ENCODE peak calls at places on chromosome 4, in four cellular contexts. N is GM12878, X is HepG2, W is H1. J is an unnamed sample.

GRCh38 chr4:184695178-184695896 is 38.6 kb downstream of the CENPU start:
- DNase-seq in N (no peak), W (no peak), X (no peak), J (no peak)

GRCh38 chr4:119050501-119051090 is 85.0 kb upstream of the MYOZ2 start:
- DNase-seq in X (no peak), W (no peak), N (no peak), J (no peak)

GRCh38 chr4:148171596-148171995 is 270.6 kb downstream of the NR3C2 start:
- DNase-seq in X (no peak), N (no peak), W (no peak), J (no peak)

GRCh38 chr4:152705918-152706317 is 26.1 kb upstream of the TMEM154 start:
- DNase-seq in W (no peak), N (no peak), X (no peak), J (no peak)

GRCh38 chr4:93144644-93145043 is 683.9 kb upstream of the ATOH1 start:
- DNase-seq in W (no peak), N (no peak), X (no peak), J (no peak)

GRCh38 chr4:101527186-101527585 is 179.9 kb upstream of the PPP3CA start:
- DNase-seq in N (peak), W (no peak), X (no peak), J (no peak)

GRCh38 chr4:40283968-40284367 is 51.2 kb upstream of the CHRNA9 start:
- DNase-seq in W (no peak), X (no peak), N (no peak), J (no peak)

GRCh38 chr4:13535708-13536361 is 8.5 kb downstream of the NKX3-2 start:
- DNase-seq in N (no peak), W (no peak), X (no peak), J (no peak)

GRCh38 chr4:153152453-153153338 is 51.5 kb upstream of the TRIM2 start:
- DNase-seq in W (no peak), X (no peak), N (no peak), J (no peak)

GRCh38 chr4:15963001-15963451 is at the start of gene FGFBP2:
- DNase-seq in X (peak), W (no peak), N (no peak), J (peak)

GRCh38 chr4:41205854-41206460 is 8.4 kb downstream of the APBB2 start:
- DNase-seq in W (no peak), X (no peak), N (no peak), J (no peak)

GRCh38 chr4:74623041-74623440 is 171.3 kb downstream of the BTC start:
- DNase-seq in W (no peak), N (no peak), X (peak), J (peak)
- TF ChIP-seq SUZ12 in W (no peak), N (no peak), X (no peak), J (no peak)

GRCh38 chr4:105191621-105192210 is 45.0 kb downstream of the TET2 start:
- DNase-seq in W (no peak), X (no peak), N (peak), J (no peak)
- TF ChIP-seq YY1 in W (no peak), X (no peak), N (no peak), J (no peak)

GRCh38 chr4:1359976-1360375 is 13.0 kb downstream of the UVSSA start:
- DNase-seq in W (no peak), N (no peak), X (no peak), J (no peak)

GRCh38 chr4:1359161-1359535 is 12.1 kb downstream of the UVSSA start:
- DNase-seq in W (no peak), N (no peak), X (no peak), J (no peak)

GRCh38 chr4:1361391-1361790 is 14.4 kb downstream of the UVSSA start:
- DNase-seq in N (no peak), W (no peak), X (no peak), J (no peak)

GRCh38 chr4:1362046-1362445 is 15.0 kb downstream of the UVSSA start:
- DNase-seq in X (no peak), N (no peak), W (no peak), J (no peak)

GRCh38 chr4:1360423-1361283 is 13.6 kb downstream of the UVSSA start:
- DNase-seq in N (no peak), X (peak), W (no peak), J (peak)
- H3K9ac ChIP-seq in N (no peak), X (peak), W (no peak), J (peak)

GRCh38 chr4:52704133-52704532 is 45.0 kb upstream of the USP46 start:
- DNase-seq in X (no peak), N (no peak), W (no peak), J (no peak)
- TF ChIP-seq SUZ12 in X (no peak), N (no peak), W (no peak), J (no peak)

GRCh38 chr4:86048426-86048825 is 311.4 kb downstream of the MAPK10 start:
- DNase-seq in X (no peak), W (no peak), N (no peak), J (no peak)

GRCh38 chr4:86044593-86044985 is 315.3 kb downstream of the MAPK10 start:
- DNase-seq in W (no peak), X (no peak), N (no peak), J (no peak)

GRCh38 chr4:86038037-86038436 is 321.8 kb downstream of the MAPK10 start:
- DNase-seq in W (no peak), X (no peak), N (no peak), J (no peak)

DNA sequence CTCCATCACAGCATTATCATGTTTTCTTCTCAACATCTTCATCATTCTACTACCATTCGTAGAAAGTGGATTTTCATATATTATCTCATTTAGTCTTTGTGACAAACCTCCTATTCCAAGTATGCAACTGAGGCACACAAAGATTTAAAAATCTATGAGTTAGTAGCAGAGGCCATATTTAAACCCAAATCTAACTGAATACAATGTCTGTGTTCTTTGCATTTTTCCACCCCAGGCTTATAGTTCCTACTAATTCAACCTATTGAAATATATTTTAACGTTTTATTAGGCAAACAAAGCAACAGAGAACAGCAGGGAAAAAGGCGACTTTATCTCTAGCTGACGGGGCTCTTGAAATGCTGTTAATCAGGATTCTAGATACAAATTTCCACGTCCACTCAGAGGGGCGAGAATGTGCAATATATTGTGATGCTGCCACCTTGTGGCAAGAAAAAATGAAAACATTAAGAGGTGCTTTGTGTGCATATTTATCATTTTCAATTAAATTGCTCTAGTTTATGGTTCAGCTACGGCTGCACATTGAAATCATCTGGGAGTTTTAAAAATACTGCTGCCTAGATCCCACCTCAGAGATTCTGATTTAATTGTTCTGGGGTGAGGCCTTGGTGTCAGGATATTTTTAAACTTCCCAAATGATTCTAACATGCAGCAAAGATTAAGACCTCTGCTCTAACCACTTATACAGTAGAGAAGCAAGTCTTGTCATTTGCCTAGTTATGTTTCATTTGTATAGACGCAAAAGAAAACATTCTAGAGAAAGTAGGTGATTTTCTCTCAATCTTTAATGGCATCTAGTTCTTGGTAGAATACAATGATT is 315.9 kb downstream of the MAPK10 start:
- DNase-seq in N (no peak), W (no peak), X (peak), J (no peak)
- TF ChIP-seq YY1 in N (no peak), W (no peak), X (no peak), J (no peak)

GRCh38 chr4:128517096-128517738 is 229.6 kb upstream of the PGRMC2 start:
- DNase-seq in N (no peak), X (no peak), W (no peak), J (no peak)
- H3K9ac ChIP-seq in N (no peak), X (no peak), W (no peak), J (peak)

DNA sequence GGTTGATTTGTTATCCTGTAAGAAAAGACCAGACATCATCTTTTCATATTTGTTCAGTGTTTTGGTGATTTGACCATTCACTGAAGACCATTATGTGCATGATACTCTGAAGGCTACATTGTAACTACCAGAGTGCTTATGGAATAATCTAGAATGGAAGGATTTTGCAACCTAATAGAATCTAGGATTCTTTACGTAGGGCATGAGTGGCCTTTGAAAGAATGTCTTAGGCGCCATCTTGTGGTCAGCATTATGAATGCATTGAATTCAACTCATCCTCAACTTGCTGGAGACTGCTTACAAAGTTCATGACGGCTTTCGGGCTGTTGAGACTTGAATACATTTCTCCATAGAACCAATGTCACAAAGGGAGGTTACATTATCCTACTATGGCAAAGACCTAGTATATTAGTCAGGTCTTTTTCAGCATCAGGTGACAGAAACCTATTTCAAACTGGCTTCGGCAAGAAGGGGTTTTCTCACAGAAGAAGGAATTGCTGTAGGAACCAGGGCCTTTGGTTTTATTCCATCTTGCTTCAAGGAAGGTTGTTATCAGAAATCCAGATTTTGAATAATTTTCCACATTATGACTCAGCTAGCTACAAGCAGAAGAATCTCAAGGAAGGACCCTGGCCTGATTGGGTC is 104.1 kb downstream of the GPAT3 start:
- DNase-seq in W (no peak), N (peak), X (peak), J (peak)
- TF ChIP-seq SUZ12 in W (no peak), N (no peak), X (no peak), J (no peak)